ENCODE peak calls at places on chromosome 12, in seven cellular contexts. S is body of pancreas, M is prostate gland, R is IMR-90, J is endothelial cell of umbilical vein, I is tibial artery, P is spleen. A is an unnamed sample.

GRCh38 chr12:100450726-100451125 is 22.9 kb upstream of the NR1H4 start:
- DNase-seq in S (no peak), M (no peak), R (no peak), J (peak; percentile 8), I (no peak), P (no peak), A (no peak)

GRCh38 chr12:24270965-24271364 is 321.5 kb upstream of the SOX5 start:
- DNase-seq in S (no peak), M (no peak), R (no peak), J (no peak), I (no peak), P (no peak), A (no peak)

GRCh38 chr12:116551952-116552749 is 7.0 kb upstream of the MAP1LC3B2 start:
- DNase-seq in S (no peak), M (no peak), R (peak; percentile 86), J (peak; percentile 14), I (no peak), P (no peak), A (no peak)

GRCh38 chr12:90945070-90945649 is 9.8 kb downstream of the CCER1 start:
- DNase-seq in S (no peak), M (no peak), R (peak; percentile 49), J (peak; percentile 24), I (no peak), P (no peak), A (no peak)

GRCh38 chr12:3630621-3631271 is 122.2 kb downstream of the CRACR2A start:
- DNase-seq in S (no peak), M (no peak), R (no peak), J (no peak), I (no peak), P (no peak), A (no peak)

GRCh38 chr12:65881965-65882413 is 57.7 kb downstream of the HMGA2 start:
- DNase-seq in S (peak; percentile 75), M (peak; percentile 50), R (peak; percentile 38), J (peak; percentile 91), I (peak; percentile 92), P (peak; percentile 89), A (no peak)

GRCh38 chr12:110548678-110549077 is 34.4 kb downstream of the PPTC7 start:
- DNase-seq in S (no peak), M (no peak), R (peak; percentile 79), J (no peak), I (no peak), P (no peak), A (no peak)

GRCh38 chr12:109534456-109534855 is 38.8 kb downstream of the MMAB start:
- DNase-seq in S (no peak), M (no peak), R (no peak), J (no peak), I (no peak), P (no peak), A (no peak)

GRCh38 chr12:41264281-41264680 is 76.2 kb downstream of the PDZRN4 start:
- DNase-seq in S (no peak), M (no peak), R (no peak), J (peak; percentile 16), I (no peak), P (no peak), A (no peak)

GRCh38 chr12:120399531-120399930 is 30.6 kb upstream of the MSI1 start:
- DNase-seq in S (no peak), M (no peak), R (peak; percentile 75), J (no peak), I (no peak), P (no peak), A (no peak)

GRCh38 chr12:110741371-110741770 is 1.3 kb downstream of the PPP1CC start:
- DNase-seq in S (no peak), M (no peak), R (no peak), J (peak; percentile 47), I (no peak), P (no peak), A (no peak)

GRCh38 chr12:56724660-56724988 is 475 bp downstream of the NACA start:
- DNase-seq in S (no peak), M (peak; percentile 16), R (no peak), J (no peak), I (no peak), P (no peak), A (no peak)

GRCh38 chr12:101485015-101485414 is 9.9 kb downstream of the SPIC start:
- DNase-seq in S (no peak), M (no peak), R (no peak), J (no peak), I (no peak), P (no peak), A (no peak)

GRCh38 chr12:111792155-111792876 is 25.6 kb downstream of the ALDH2 start:
- DNase-seq in S (peak; percentile 83), M (no peak), R (peak; percentile 41), J (no peak), I (peak; percentile 73), P (no peak), A (no peak)

GRCh38 chr12:46915082-46915481 is 89.3 kb upstream of the SLC38A4 start:
- DNase-seq in S (no peak), M (no peak), R (peak; percentile 90), J (no peak), I (no peak), P (no peak), A (no peak)

GRCh38 chr12:47777741-47778558 is 4.9 kb downstream of the SLC48A1 start:
- DNase-seq in S (no peak), M (no peak), R (no peak), J (no peak), I (no peak), P (peak; percentile 83), A (no peak)

GRCh38 chr12:6059221-6059620 is 65.2 kb downstream of the VWF start:
- DNase-seq in S (no peak), M (no peak), R (no peak), J (no peak), I (no peak), P (no peak), A (no peak)

GRCh38 chr12:111192657-111193056 is 176.2 kb downstream of the PHETA1 start:
- DNase-seq in S (no peak), M (no peak), R (no peak), J (no peak), I (no peak), P (no peak), A (no peak)

GRCh38 chr12:58011676-58012075 is 70.3 kb downstream of the ATP23 start:
- DNase-seq in S (no peak), M (no peak), R (no peak), J (no peak), I (no peak), P (no peak), A (no peak)

GRCh38 chr12:29565727-29566126 is 68.2 kb upstream of the OVCH1 start:
- DNase-seq in S (no peak), M (peak; percentile 24), R (no peak), J (no peak), I (no peak), P (no peak), A (no peak)

GRCh38 chr12:18723752-18724151 is 14.1 kb downstream of the PLCZ1 start:
- DNase-seq in S (no peak), M (peak; percentile 19), R (peak; percentile 93), J (no peak), I (no peak), P (no peak), A (no peak)

DNA sequence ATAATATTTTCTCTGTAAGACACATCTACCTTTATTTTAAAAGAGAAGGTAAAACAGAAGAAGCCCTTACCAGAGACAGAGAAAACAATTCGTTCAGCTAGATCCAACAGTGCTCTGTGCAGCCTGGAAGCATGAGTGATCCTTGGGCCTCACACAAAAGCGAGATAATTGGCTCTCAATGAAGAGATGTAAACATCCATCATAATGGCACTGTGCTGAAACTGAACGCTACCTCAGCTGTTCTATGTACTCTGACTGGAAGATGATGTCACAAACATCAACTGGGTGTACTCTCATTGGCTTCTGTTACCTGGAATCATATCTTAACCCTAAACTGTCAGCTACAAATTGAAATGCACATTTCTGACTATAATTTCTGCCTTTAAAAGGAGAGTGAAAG is at the start of gene MGAT4C:
- DNase-seq in S (no peak), M (no peak), R (no peak), J (no peak), I (no peak), P (no peak), A (no peak)
- H3K4me3 ChIP-seq in S (no peak within 1 kb of the TSS), M (no peak within 1 kb of the TSS), R (no peak within 1 kb of the TSS), J (no peak within 1 kb of the TSS), I (no peak within 1 kb of the TSS), P (no peak within 1 kb of the TSS), A (no peak within 1 kb of the TSS)

GRCh38 chr12:103840399-103840880 is 594 bp downstream of the NT5DC3 start:
- DNase-seq in S (no peak), M (no peak), R (peak; percentile 25), J (peak; percentile 14), I (peak; percentile 75), P (peak; percentile 85), A (no peak)

GRCh38 chr12:103840881-103841689 is at the start of gene NT5DC3:
- DNase-seq in S (peak; percentile 88), M (peak; percentile 85), R (peak; percentile 74), J (peak; percentile 69), I (peak; percentile 91), P (peak; percentile 97), A (peak; percentile 90)

GRCh38 chr12:103838254-103838914 is 2.6 kb downstream of the NT5DC3 start:
- DNase-seq in S (no peak), M (no peak), R (no peak), J (no peak), I (no peak), P (no peak), A (no peak)

GRCh38 chr12:103839103-103839502 is 1.9 kb downstream of the NT5DC3 start:
- DNase-seq in S (peak; percentile 52), M (peak; percentile 70), R (no peak), J (no peak), I (no peak), P (no peak), A (no peak)

GRCh38 chr12:103839893-103840292 is 1.1 kb downstream of the NT5DC3 start:
- DNase-seq in S (no peak), M (no peak), R (no peak), J (no peak), I (no peak), P (no peak), A (no peak)
- H3K4me1 ChIP-seq in S (peaks cover 27% of the 10 kb centered on the region), M (no peaks in the 10 kb centered on the region), R (peaks cover 9% of the 10 kb centered on the region), J (peaks cover 11% of the 10 kb centered on the region), I (peaks cover 25% of the 10 kb centered on the region), P (peaks cover 21% of the 10 kb centered on the region), A (peaks cover 35% of the 10 kb centered on the region)

GRCh38 chr12:97854477-97854876 is 391.9 kb downstream of the RMST start:
- DNase-seq in S (no peak), M (no peak), R (no peak), J (no peak), I (no peak), P (no peak), A (no peak)
- H3K4me3 ChIP-seq in S (no peak overlapping the region), M (no peak overlapping the region), R (no peak overlapping the region), J (no peak overlapping the region), I (no peak overlapping the region), P (no peak overlapping the region), A (no peak overlapping the region)

GRCh38 chr12:93422050-93422449 is 19.7 kb downstream of the UBE2N start:
- DNase-seq in S (no peak), M (no peak), R (no peak), J (no peak), I (no peak), P (no peak), A (no peak)

GRCh38 chr12:93427779-93428564 is 13.8 kb downstream of the UBE2N start:
- DNase-seq in S (no peak), M (no peak), R (peak; percentile 80), J (no peak), I (no peak), P (no peak), A (no peak)

GRCh38 chr12:93426406-93426805 is 15.3 kb downstream of the UBE2N start:
- DNase-seq in S (no peak), M (no peak), R (no peak), J (peak; percentile 28), I (no peak), P (no peak), A (no peak)

GRCh38 chr12:93429448-93429847 is 12.3 kb downstream of the UBE2N start:
- DNase-seq in S (no peak), M (peak; percentile 27), R (no peak), J (no peak), I (no peak), P (no peak), A (no peak)

GRCh38 chr12:93425736-93426363 is 15.9 kb downstream of the UBE2N start:
- DNase-seq in S (no peak), M (no peak), R (no peak), J (peak; percentile 13), I (no peak), P (no peak), A (no peak)
- H3K4me1 ChIP-seq in S (peaks cover 67% of the 10 kb centered on the region), M (peaks cover 23% of the 10 kb centered on the region), R (peaks cover 29% of the 10 kb centered on the region), J (peaks cover 2% of the 10 kb centered on the region), I (peaks cover 41% of the 10 kb centered on the region), P (peaks cover 93% of the 10 kb centered on the region), A (peaks cover 6% of the 10 kb centered on the region)